ENCODE peak calls at places on chromosomes 5 and 9, in nine cellular contexts. H is uterus, O is heart right ventricle, S is foreskin fibroblast, W is HL-60, B is lower lobe of right lung, I is tibial nerve, J is mammary epithelial cell, P is DND-41. U is an unnamed sample.

GRCh38 chr9:74770508-74771261 is 117.0 kb downstream of the TRPM6 start:
- DNase-seq in H (no peak), O (no peak), S (no peak), W (peak; percentile 33), B (no peak), I (no peak), J (no peak), P (peak; percentile 46), U (no peak)

GRCh38 chr9:121837113-121838010 is 185.9 kb downstream of the DAB2IP start:
- DNase-seq in H (peak; percentile 89), O (peak; percentile 19), S (peak; percentile 53), W (no peak), B (no peak), I (no peak), J (no peak), P (no peak), U (peak; percentile 53)

GRCh38 chr5:154196955-154197652 is 6.6 kb downstream of the GALNT10 start:
- DNase-seq in H (no peak), O (no peak), S (peak; percentile 60), W (peak; percentile 18), B (no peak), I (no peak), J (no peak), P (no peak), U (no peak)

GRCh38 chr9:135884328-135885035 is 22.9 kb downstream of the CAMSAP1 start:
- DNase-seq in H (no peak), O (no peak), S (peak; percentile 51), W (no peak), B (no peak), I (no peak), J (no peak), P (no peak), U (no peak)

GRCh38 chr5:151296974-151297373 is 6.6 kb downstream of the SLC36A3 start:
- DNase-seq in H (no peak), O (no peak), S (no peak), W (no peak), B (no peak), I (no peak), J (no peak), P (no peak), U (no peak)

GRCh38 chr5:55577353-55578060 is 42.7 kb upstream of the PLPP1 start:
- DNase-seq in H (peak; percentile 53), O (peak; percentile 80), S (no peak), W (no peak), B (no peak), I (no peak), J (peak; percentile 86), P (no peak), U (no peak)

GRCh38 chr9:17134843-17135577 is at the start of gene CNTLN:
- DNase-seq in H (peak; percentile 95), O (peak; percentile 96), S (peak; percentile 96), W (peak; percentile 85), B (peak; percentile 93), I (peak; percentile 92), J (peak; percentile 83), P (peak; percentile 89), U (peak; percentile 99)

GRCh38 chr5:58366461-58366860 is 93.4 kb downstream of the PLK2 start:
- DNase-seq in H (no peak), O (peak; percentile 10), S (peak; percentile 66), W (no peak), B (no peak), I (no peak), J (no peak), P (no peak), U (no peak)

GRCh38 chr9:78314953-78315870 is 18.3 kb downstream of the PSAT1 start:
- DNase-seq in H (no peak), O (no peak), S (peak; percentile 45), W (peak; percentile 38), B (no peak), I (no peak), J (no peak), P (no peak), U (peak; percentile 53)

GRCh38 chr5:159095218-159095617 is 4.5 kb downstream of the EBF1 start:
- DNase-seq in H (peak; percentile 29), O (no peak), S (no peak), W (no peak), B (no peak), I (peak; percentile 12), J (no peak), P (no peak), U (no peak)

GRCh38 chr5:83472213-83472507 is 616 bp downstream of the VCAN start:
- DNase-seq in H (no peak), O (no peak), S (no peak), W (no peak), B (no peak), I (no peak), J (no peak), P (no peak), U (no peak)

GRCh38 chr5:125198270-125198974 is 452.0 kb upstream of the ZNF608 start:
- DNase-seq in H (peak; percentile 76), O (peak; percentile 89), S (peak; percentile 97), W (no peak), B (peak; percentile 50), I (peak; percentile 57), J (peak; percentile 21), P (peak; percentile 53), U (peak; percentile 38)

GRCh38 chr9:98378206-98379193 is 123.1 kb upstream of the TBC1D2 start:
- DNase-seq in H (no peak), O (no peak), S (no peak), W (no peak), B (no peak), I (no peak), J (no peak), P (no peak), U (no peak)

GRCh38 chr9:107707419-107707837 is 217.9 kb upstream of the KLF4 start:
- DNase-seq in H (no peak), O (no peak), S (peak; percentile 99), W (no peak), B (no peak), I (no peak), J (peak; percentile 92), P (no peak), U (no peak)

GRCh38 chr5:2153350-2153749 is 270.6 kb upstream of the IRX4 start:
- DNase-seq in H (no peak), O (no peak), S (no peak), W (no peak), B (no peak), I (no peak), J (no peak), P (no peak), U (no peak)

GRCh38 chr9:99966720-99967119 is 60.3 kb downstream of the STX17 start:
- DNase-seq in H (no peak), O (no peak), S (peak; percentile 10), W (no peak), B (no peak), I (no peak), J (peak; percentile 80), P (no peak), U (no peak)

GRCh38 chr5:59174248-59174844 is 591.5 kb downstream of the RAB3C start:
- DNase-seq in H (no peak), O (peak; percentile 32), S (peak; percentile 84), W (peak; percentile 6), B (no peak), I (no peak), J (peak; percentile 35), P (no peak), U (no peak)

GRCh38 chr9:126696764-126697145 is 83.0 kb downstream of the LMX1B start:
- DNase-seq in H (no peak), O (no peak), S (no peak), W (no peak), B (no peak), I (no peak), J (no peak), P (no peak), U (no peak)

GRCh38 chr5:116646611-116647289 is 72.1 kb upstream of the SEMA6A start:
- DNase-seq in H (no peak), O (no peak), S (no peak), W (no peak), B (no peak), I (no peak), J (no peak), P (no peak), U (no peak)

GRCh38 chr5:97888439-97888838 is 705.4 kb upstream of the RIOK2 start:
- DNase-seq in H (no peak), O (no peak), S (no peak), W (no peak), B (no peak), I (no peak), J (no peak), P (no peak), U (no peak)

DNA sequence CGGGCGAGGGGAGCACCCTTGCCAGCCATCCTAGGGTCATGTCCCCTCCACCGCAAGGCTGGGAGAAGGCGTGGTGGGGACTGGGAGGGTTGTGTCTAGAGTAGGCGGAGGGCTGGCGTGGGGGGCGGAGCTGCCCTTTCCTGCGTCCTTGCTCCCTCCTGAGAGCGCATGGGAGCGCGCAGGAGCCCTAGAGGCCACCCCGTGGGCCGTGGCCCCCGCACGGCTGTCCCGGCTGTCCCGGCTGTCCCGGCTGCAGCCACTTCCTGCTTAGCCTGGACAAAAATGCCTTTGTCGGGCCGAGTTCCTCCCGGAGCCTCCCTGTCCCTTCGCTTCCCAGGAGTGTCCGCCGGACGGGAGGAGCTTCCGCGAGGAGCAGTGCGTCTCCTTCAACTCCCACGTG is 4.9 kb downstream of the ADAMTSL2 start:
- DNase-seq in H (peak; percentile 41), O (peak; percentile 72), S (no peak), W (no peak), B (no peak), I (no peak), J (no peak), P (no peak), U (no peak)
- H3K4me3 ChIP-seq in H (peak overlapping the region; percentile 2), O (peak overlapping the region; percentile 43), S (no peak overlapping the region), W (no peak overlapping the region), B (peak overlapping the region; percentile 42), I (no peak overlapping the region), J (no peak overlapping the region), P (no peak overlapping the region), U (no peak overlapping the region)

DNA sequence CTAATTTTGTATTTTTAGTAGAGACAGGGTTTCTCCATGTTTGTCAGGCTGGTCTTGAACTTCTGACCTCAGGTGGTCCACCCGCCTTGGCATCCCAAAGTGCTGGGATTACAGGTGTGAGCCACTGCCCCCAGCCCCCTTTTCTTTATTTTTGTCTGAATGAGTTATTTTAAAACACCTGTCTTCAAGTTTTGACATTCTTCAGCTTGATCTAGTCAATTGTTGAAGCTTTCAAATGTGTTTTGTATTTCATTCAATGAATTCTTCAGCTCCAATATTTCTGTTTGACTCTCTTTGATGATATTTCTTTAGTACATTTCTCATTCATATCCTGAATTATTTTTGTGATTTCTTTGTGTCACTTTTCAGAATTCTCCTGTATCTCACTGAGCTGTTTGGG is 486.2 kb downstream of the DMAC1 start:
- DNase-seq in H (no peak), O (no peak), S (no peak), W (no peak), B (no peak), I (no peak), J (no peak), P (no peak), U (no peak)
- TF ChIP-seq CTCF in H (no peak), O (no peak), S (no peak), W (no peak), B (no peak), I (no peak), J (no peak), P (no peak), U (no peak)

GRCh38 chr9:104923740-104924139 is 4.2 kb downstream of the ABCA1 start:
- DNase-seq in H (no peak), O (no peak), S (no peak), W (no peak), B (no peak), I (no peak), J (no peak), P (no peak), U (no peak)
- H3K4me3 ChIP-seq in H (no peak overlapping the region), O (no peak overlapping the region), S (no peak overlapping the region), W (no peak overlapping the region), B (peak overlapping the region; percentile 6), I (no peak overlapping the region), J (no peak overlapping the region), P (no peak overlapping the region), U (no peak overlapping the region)

GRCh38 chr9:96071245-96072124 is 196.0 kb downstream of the ERCC6L2 start:
- DNase-seq in H (no peak), O (no peak), S (peak; percentile 57), W (peak; percentile 45), B (no peak), I (no peak), J (peak; percentile 17), P (peak; percentile 24), U (no peak)
- TF ChIP-seq CTCF in H (peak; percentile 4), O (no peak), S (peak; percentile 37), W (peak; percentile 34), B (peak; percentile 31), I (peak; percentile 27), J (peak; percentile 59), P (peak; percentile 51), U (no peak)

U was measured in lower leg skin.